ENCODE peak calls at places on chromosomes 6 and 20, in four cellular contexts. K is K562, J is GM12878, S is IMR-90. Q is an unnamed sample.

GRCh38 chr6:36383608-36384007 is 3.9 kb downstream of the ETV7 start:
- DNase-seq in S (no peak), K (no peak), J (no peak), Q (no peak)

GRCh38 chr6:84243240-84243639 is 15.8 kb upstream of the CEP162 start:
- DNase-seq in S (no peak), J (no peak), K (no peak), Q (no peak)

GRCh38 chr6:125598422-125598821 is 151.0 kb upstream of the HEY2 start:
- DNase-seq in J (no peak), S (peak), K (peak), Q (no peak)

GRCh38 chr6:20554326-20554725 is 20.1 kb downstream of the CDKAL1 start:
- DNase-seq in J (no peak), K (no peak), S (no peak), Q (no peak)

GRCh38 chr6:136059308-136059707 is 190.8 kb downstream of the MTFR2 start:
- DNase-seq in S (no peak), J (no peak), K (no peak), Q (no peak)

GRCh38 chr6:26222587-26222986 is 135.4 kb downstream of the HFE start:
- DNase-seq in J (no peak), K (no peak), S (no peak), Q (no peak)

GRCh38 chr6:114108119-114109002 is 137.4 kb upstream of the HDAC2 start:
- DNase-seq in K (peak), J (no peak), S (peak), Q (peak)

GRCh38 chr20:21640556-21640955 is 64.9 kb upstream of the PAX1 start:
- DNase-seq in J (no peak), K (peak), S (no peak), Q (no peak)

GRCh38 chr6:22590423-22590822 is 21.1 kb downstream of the HDGFL1 start:
- DNase-seq in K (no peak), J (no peak), S (no peak), Q (no peak)

GRCh38 chr6:15399651-15400470 is 154.0 kb downstream of the JARID2 start:
- DNase-seq in K (peak), S (peak), J (no peak), Q (peak)

GRCh38 chr6:13708679-13709261 is 2.9 kb downstream of the RANBP9 start:
- DNase-seq in J (no peak), S (peak), K (peak), Q (peak)

GRCh38 chr6:55892749-55893357 is 17.5 kb upstream of the BMP5 start:
- DNase-seq in J (no peak), S (peak), K (no peak), Q (no peak)

GRCh38 chr20:62772994-62773858 is 23.0 kb upstream of the MRGBP start:
- DNase-seq in K (no peak), J (no peak), S (peak), Q (peak)

GRCh38 chr20:11952621-11953020 is 34.9 kb downstream of the BTBD3 start:
- DNase-seq in K (no peak), J (no peak), S (peak), Q (no peak)

GRCh38 chr6:27650620-27651370 is 177.9 kb upstream of the ZNF184 start:
- DNase-seq in S (peak), J (no peak), K (peak), Q (peak)

GRCh38 chr20:51326241-51326819 is 216.2 kb downstream of the NFATC2 start:
- DNase-seq in J (no peak), K (peak), S (peak), Q (peak)

GRCh38 chr20:34637245-34638185 is 39.4 kb downstream of the PIGU start:
- DNase-seq in S (peak), J (no peak), K (no peak), Q (no peak)

GRCh38 chr20:37351689-37352610 is 6.0 kb downstream of the SRC start:
- DNase-seq in J (no peak), S (no peak), K (no peak), Q (no peak)

GRCh38 chr6:170032197-170032596 is 258.7 kb downstream of the DLL1 start:
- DNase-seq in K (no peak), J (no peak), S (no peak), Q (no peak)

GRCh38 chr20:58268936-58269619 is 40.4 kb upstream of the RAB22A start:
- DNase-seq in J (no peak), S (peak), K (peak), Q (no peak)

GRCh38 chr20:38143646-38144554 is 21.2 kb downstream of the TGM2 start:
- DNase-seq in K (peak), S (peak), J (no peak), Q (peak)

GRCh38 chr6:160426146-160426545 is 78.0 kb downstream of the SLC22A3 start:
- DNase-seq in K (no peak), S (no peak), J (no peak), Q (no peak)

GRCh38 chr6:36104836-36105235 is 25.5 kb upstream of the MAPK13 start:
- DNase-seq in K (no peak), S (peak), J (no peak), Q (no peak)

GRCh38 chr6:108914235-108915022 is 66.2 kb downstream of the ARMC2 start:
- DNase-seq in J (no peak), K (peak), S (peak), Q (no peak)

GRCh38 chr6:52984247-52984646 is 10.8 kb downstream of the GSTA4 start:
- DNase-seq in S (no peak), K (no peak), J (peak), Q (no peak)

GRCh38 chr6:55528624-55529023 is 50.4 kb downstream of the HMGCLL1 start:
- DNase-seq in J (peak), K (no peak), S (peak), Q (peak)

DNA sequence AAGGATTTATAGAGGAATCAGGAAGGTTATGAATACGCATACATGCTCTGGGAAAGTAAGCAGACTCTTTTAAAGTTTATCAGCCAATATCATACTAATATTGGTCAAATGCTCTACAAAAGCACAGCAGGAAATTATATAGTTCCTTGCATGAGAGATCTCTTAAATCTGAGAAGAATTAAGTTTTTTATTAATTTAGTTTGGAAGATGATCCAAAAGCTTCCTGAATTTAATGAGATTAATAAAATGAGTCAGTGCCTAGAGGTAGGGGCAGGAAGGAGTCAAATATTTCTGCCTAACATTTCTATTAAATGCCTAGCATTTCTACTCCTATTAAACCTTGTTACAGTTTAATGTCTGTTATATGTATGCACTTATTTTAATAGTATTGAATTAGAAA is 1608.2 kb downstream of the GRIK2 start:
- DNase-seq in J (no peak), K (no peak), S (no peak), Q (no peak)
- TF ChIP-seq FOS in J (no peak), K (no peak), S (no peak), Q (no peak)

GRCh38 chr6:133540361-133540760 is 299.2 kb downstream of the EYA4 start:
- DNase-seq in S (no peak), K (no peak), J (no peak), Q (no peak)
- TF ChIP-seq FOS in S (no peak), K (no peak), J (no peak), Q (no peak)

DNA sequence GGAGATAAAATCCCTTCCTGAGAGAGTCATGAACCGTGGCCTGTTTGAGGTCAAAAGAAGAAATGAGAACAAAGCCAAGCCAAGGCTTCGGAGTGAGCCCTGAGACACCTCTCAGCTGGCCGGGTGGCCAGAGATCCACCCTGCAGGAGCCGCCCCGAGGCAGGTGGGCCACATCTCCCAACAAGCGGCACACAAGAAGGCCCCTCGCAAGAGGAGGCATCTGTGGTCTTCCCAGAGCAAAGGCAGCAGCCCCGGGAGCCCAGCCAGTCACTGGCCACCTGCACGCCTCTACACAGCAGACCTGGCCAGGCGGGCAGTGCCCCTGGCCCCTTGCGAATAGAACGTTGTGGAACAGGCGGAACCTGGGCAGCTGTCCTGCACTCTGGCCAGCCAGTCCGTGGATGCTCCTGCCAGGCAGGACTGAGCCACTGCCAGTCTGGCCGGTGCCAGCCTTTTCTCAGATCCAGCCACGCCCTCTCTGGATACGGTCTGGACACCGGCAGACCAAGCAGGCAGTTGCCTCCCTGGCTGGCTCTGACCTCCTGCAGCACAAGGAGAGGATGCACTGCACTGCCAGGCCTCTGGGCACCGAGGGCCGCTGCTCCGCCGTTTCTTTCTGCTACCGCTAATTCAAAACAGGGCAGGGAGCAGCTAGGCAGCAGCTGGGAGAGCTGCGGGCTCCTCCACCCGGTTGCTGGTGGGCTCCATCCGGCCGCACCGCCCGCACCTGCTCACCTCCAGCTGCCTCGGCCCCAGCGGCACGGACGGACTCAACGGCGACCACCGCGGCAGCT is 30.6 kb upstream of the AFDN start:
- DNase-seq in J (no peak), S (no peak), K (no peak), Q (no peak)
- TF ChIP-seq FOS in J (no peak), S (no peak), K (no peak), Q (no peak)

GRCh38 chr6:163455553-163455952 is 41.0 kb downstream of the QKI start:
- DNase-seq in S (peak), J (no peak), K (no peak), Q (no peak)

GRCh38 chr6:163460307-163460782 is 45.8 kb downstream of the QKI start:
- DNase-seq in J (peak), K (no peak), S (peak), Q (peak)

GRCh38 chr6:163459007-163459406 is 44.5 kb downstream of the QKI start:
- DNase-seq in K (no peak), S (no peak), J (no peak), Q (no peak)

GRCh38 chr6:163459536-163459935 is 45.0 kb downstream of the QKI start:
- DNase-seq in K (no peak), J (no peak), S (peak), Q (no peak)

DNA sequence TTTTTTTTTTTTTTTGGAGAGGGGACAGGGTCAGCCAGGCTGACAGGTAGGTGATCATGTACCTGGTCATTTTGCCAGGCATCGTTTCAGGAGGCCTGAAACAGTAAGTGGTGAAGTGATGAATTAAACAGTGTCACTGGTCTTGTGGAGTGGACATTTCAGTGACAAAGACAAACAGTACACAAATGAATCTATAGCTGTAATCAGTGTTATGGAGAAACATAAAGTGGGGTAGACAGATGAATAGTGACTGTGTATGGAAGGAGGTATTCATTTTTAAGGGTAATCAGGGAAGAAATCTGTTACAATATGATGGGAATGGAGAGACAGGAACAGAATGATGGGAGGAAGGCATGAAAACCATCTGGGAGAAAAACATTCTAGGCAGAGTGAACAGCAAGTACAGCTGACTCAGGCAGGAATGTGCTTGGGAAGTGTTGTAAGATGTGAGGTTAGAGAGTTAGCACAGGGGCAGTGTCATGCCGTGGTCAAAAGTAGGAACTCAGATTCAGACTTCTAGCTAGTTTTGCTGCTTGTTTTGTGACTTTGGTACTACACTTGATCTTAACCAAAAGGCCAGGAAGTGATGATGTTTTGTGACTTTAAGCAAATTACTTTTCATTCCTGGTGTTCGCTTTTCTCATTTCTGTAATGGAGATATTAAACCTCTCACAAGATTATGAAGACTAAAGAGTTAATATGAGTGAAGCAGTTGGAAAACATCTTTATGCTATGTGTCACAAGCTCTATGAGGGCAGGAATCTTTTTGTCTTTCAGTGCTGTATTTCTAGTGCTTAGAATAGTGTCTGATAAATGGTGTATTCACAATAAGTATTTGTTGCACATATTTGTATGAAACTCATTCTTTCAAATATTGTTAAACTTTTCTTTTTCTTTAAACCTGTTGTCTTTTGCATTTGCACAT is 43.4 kb downstream of the QKI start:
- DNase-seq in S (peak), J (no peak), K (no peak), Q (peak)
- TF ChIP-seq FOS in S (peak), J (no peak), K (no peak), Q (peak)

GRCh38 chr6:134590449-134590848 is 272.5 kb upstream of the SGK1 start:
- DNase-seq in S (peak), J (no peak), K (no peak), Q (no peak)

GRCh38 chr6:134588267-134588666 is 270.4 kb upstream of the SGK1 start:
- DNase-seq in S (no peak), J (no peak), K (no peak), Q (no peak)

GRCh38 chr6:134593442-134593841 is 275.5 kb upstream of the SGK1 start:
- DNase-seq in J (no peak), S (no peak), K (no peak), Q (no peak)

GRCh38 chr6:134593024-134593423 is 275.1 kb upstream of the SGK1 start:
- DNase-seq in J (no peak), S (no peak), K (no peak), Q (no peak)

DNA sequence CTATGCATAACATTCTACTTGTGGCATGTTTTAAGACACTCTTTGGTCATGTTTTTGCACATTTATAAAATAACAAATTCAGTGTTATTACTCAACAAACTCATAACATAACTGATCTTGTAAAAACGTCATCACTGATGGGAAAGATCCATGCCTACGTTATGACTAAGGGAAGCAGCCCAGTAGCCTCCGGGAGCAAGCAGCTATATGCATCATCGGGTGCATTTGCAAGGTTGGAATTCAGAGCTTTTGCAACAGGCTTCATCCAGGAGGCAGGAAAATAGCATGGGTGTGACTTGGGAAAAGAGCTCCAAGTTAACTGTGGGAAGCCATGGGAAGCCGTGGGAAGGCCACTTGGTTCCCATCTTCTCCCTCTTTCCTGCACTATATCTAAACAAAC is 271.6 kb upstream of the SGK1 start:
- DNase-seq in S (peak), J (no peak), K (no peak), Q (no peak)
- TF ChIP-seq FOS in S (peak), J (no peak), K (no peak), Q (no peak)

DNA sequence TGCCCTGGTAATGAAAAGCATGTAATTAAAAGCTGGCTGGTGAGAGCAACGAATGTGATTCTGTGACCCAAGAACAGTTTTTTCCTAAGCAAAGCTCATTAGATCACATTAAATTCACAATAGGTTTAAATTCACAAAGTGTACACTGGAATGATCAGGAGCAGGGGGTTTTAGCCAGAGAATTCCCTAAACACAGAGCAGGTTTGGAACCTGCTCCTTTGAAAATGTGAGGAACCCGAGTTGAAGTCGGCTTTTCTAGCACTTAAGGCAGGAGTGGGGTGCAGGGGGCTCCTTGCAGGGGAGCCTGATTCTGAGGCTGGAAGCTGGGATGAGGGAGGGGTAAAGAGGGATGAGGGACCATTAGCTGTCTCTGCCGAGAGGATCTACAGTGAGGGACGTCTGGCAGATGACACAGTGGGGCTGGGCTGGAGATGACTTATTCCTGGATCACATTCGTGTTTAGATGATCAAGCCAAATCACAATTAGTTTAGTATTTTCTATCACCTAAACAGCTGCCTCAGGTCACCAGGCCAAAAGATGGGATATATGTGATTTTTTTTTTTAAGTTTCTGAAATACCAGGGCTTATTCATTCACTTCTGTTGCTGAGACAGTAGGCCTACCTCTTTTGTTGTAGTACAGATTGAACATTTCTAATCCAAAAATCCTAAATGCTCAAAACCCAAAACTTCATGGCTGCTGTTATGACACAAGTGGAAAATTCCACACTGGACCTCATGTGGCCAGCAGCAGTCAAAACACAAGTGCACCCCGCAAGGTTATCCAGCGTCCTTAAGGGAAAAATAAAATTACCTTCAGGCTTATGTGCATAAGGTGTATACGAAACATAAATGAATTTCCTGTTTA is 93.1 kb upstream of the HIVEP1 start:
- DNase-seq in K (peak), J (no peak), S (peak), Q (no peak)
- TF ChIP-seq FOS in K (no peak), J (no peak), S (no peak), Q (no peak)

GRCh38 chr6:38483526-38483925 is 156.2 kb downstream of the BTBD9 start:
- DNase-seq in J (peak), K (no peak), S (no peak), Q (no peak)
- TF ChIP-seq FOS in J (no peak), K (no peak), S (no peak), Q (no peak)

DNA sequence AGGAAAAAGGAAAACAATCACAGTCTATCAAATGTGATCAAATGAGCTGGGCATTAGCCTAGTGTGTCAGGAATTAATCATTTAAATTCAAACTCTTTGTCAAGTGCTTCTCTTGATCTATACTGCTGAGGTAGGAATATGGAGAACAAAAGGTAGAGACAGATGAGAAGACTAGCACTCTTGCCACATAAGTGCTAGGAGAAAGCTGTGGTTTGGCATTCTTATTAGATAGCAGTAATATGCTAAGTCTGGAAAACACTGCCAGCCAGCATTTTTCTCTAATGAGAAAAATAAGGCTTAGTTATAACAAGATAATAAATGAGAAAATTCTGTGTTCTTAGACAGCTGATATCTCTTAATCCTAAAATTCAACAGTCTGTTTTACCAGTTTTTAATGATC is 38.9 kb downstream of the ORC3 start:
- DNase-seq in J (no peak), K (no peak), S (peak), Q (no peak)
- TF ChIP-seq FOS in J (no peak), K (no peak), S (no peak), Q (no peak)